ENCODE peak calls at places on chromosomes 16 and 17, in nine cellular contexts. Z is transverse colon, C is ovary, R is stomach, V is A549, N is esophagus muscularis mucosa, F is sigmoid colon, T is tibial nerve, D is suprapubic skin. S is an unnamed sample.

GRCh38 chr17:67018429-67019125 is 25.8 kb upstream of the CACNG1 start:
- DNase-seq in Z (peak; percentile 9), R (no peak), D (no peak), T (no peak), N (no peak), V (no peak), F (no peak), C (no peak), S (no peak)

GRCh38 chr17:72025113-72025512 is 95.7 kb upstream of the SOX9 start:
- DNase-seq in R (no peak), N (no peak), D (no peak), T (no peak), C (no peak), F (no peak), Z (no peak), V (no peak), S (no peak)

GRCh38 chr16:77273815-77274214 is 74.6 kb downstream of the SYCE1L start:
- DNase-seq in R (no peak), N (no peak), Z (no peak), D (no peak), T (no peak), V (no peak), C (no peak), F (no peak), S (no peak)

GRCh38 chr17:47956818-47957590 is 679 bp downstream of the PRR15L start:
- DNase-seq in R (no peak), C (no peak), Z (peak; percentile 20), V (no peak), F (no peak), N (no peak), D (no peak), T (no peak), S (no peak)

GRCh38 chr17:50218071-50218759 is 16.8 kb upstream of the COL1A1 start:
- DNase-seq in V (no peak), D (no peak), N (no peak), R (no peak), C (no peak), T (no peak), Z (no peak), F (no peak), S (no peak)

GRCh38 chr17:246226-246625 is 64.8 kb upstream of the DOC2B start:
- DNase-seq in F (peak; percentile 43), Z (peak; percentile 45), R (no peak), T (no peak), D (peak; percentile 31), C (no peak), V (no peak), N (no peak), S (no peak)

GRCh38 chr17:8041249-8041928 is 2.5 kb downstream of the ALOX15B start:
- DNase-seq in T (peak; percentile 57), N (no peak), F (no peak), R (peak; percentile 58), D (peak; percentile 68), V (peak; percentile 81), C (no peak), Z (peak; percentile 56), S (no peak)

GRCh38 chr17:7228920-7229319 is 5.4 kb downstream of the DVL2 start:
- DNase-seq in V (no peak), R (no peak), D (no peak), N (no peak), Z (no peak), T (no peak), F (no peak), C (no peak), S (no peak)

GRCh38 chr17:47267354-47267828 is 13.8 kb downstream of the ITGB3 start:
- DNase-seq in Z (no peak), D (no peak), T (no peak), V (peak; percentile 20), R (no peak), F (no peak), C (no peak), N (no peak), S (no peak)

GRCh38 chr17:67245694-67246397 is 850 bp upstream of the HELZ start:
- DNase-seq in Z (peak; percentile 62), C (no peak), F (no peak), R (peak; percentile 46), T (no peak), V (peak; percentile 17), N (no peak), D (no peak), S (peak; percentile 90)

GRCh38 chr17:28407130-28407973 is 1.3 kb upstream of the SLC46A1 start:
- DNase-seq in V (no peak), R (no peak), F (no peak), T (no peak), N (no peak), C (no peak), Z (no peak), D (no peak), S (no peak)

GRCh38 chr17:48753794-48754499 is 25.4 kb upstream of the HOXB13 start:
- DNase-seq in R (no peak), N (no peak), V (no peak), T (no peak), Z (no peak), C (no peak), F (no peak), D (no peak), S (no peak)

GRCh38 chr17:83042522-83043158 is 36.8 kb upstream of the METRNL start:
- DNase-seq in C (no peak), T (no peak), V (no peak), D (no peak), Z (no peak), N (no peak), F (no peak), R (no peak), S (no peak)

GRCh38 chr17:83037084-83037950 is 42.1 kb upstream of the METRNL start:
- DNase-seq in V (no peak), D (no peak), N (no peak), F (peak; percentile 46), C (no peak), Z (no peak), T (no peak), R (no peak), S (peak; percentile 48)

GRCh38 chr17:83036666-83037065 is 42.7 kb upstream of the METRNL start:
- DNase-seq in D (no peak), R (no peak), Z (no peak), N (no peak), V (no peak), T (no peak), F (no peak), C (no peak), S (no peak)

GRCh38 chr17:83036193-83036592 is 43.2 kb upstream of the METRNL start:
- DNase-seq in F (no peak), T (no peak), V (no peak), N (no peak), Z (no peak), C (no peak), D (no peak), R (no peak), S (no peak)

GRCh38 chr17:83041305-83041704 is 38.1 kb upstream of the METRNL start:
- DNase-seq in C (no peak), Z (no peak), N (no peak), R (no peak), F (no peak), T (no peak), D (no peak), V (peak; percentile 26), S (no peak)
- H3K4me3 ChIP-seq in C (no peak overlapping the region), Z (no peak overlapping the region), N (no peak overlapping the region), R (no peak overlapping the region), F (no peak overlapping the region), T (no peak overlapping the region), D (no peak overlapping the region), V (no peak overlapping the region), S (no peak overlapping the region)

DNA sequence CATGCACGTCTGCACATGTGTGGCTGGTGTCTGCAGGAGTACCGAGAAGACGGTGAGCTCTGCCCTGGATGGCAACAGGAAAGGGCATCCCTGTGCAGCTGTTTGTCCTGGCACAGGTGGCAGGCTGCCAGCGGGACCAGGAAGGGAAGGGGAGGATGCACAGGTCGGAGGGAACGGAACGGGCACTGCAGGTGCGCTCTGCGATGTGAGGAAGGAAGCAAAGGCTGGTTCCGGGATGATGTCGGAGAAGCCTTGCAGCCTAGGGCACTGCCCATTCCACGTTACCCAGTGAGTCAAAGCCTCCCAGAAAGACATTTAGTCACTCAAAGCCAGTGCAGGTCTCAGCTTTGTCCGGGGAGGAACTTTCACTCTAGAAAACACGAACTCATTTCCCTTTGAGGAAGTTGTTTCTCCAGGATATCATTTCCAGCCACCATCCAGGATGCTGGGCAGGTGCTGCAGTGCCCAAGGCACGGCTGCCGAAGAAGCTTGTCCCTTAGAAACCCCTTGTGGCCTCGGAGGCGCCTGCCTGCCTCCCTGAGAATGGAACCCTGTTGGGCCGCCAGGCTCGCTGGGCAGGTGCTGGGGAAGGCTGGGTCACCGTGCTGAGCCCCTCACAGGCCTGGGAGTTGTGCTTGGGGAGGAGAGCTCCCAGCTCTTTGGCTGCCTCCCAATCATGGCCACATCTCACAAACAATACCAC is 4.5 kb upstream of the TMEM235 start:
- DNase-seq in R (no peak), Z (peak; percentile 25), F (no peak), N (no peak), C (no peak), T (no peak), V (no peak), D (no peak), S (no peak)
- H3K27ac ChIP-seq in R (no peak overlapping the region), Z (no peak overlapping the region), F (no peak overlapping the region), N (no peak overlapping the region), C (no peak overlapping the region), T (no peak overlapping the region), V (no peak overlapping the region), D (no peak overlapping the region), S (peak overlapping the region; percentile 2)

DNA sequence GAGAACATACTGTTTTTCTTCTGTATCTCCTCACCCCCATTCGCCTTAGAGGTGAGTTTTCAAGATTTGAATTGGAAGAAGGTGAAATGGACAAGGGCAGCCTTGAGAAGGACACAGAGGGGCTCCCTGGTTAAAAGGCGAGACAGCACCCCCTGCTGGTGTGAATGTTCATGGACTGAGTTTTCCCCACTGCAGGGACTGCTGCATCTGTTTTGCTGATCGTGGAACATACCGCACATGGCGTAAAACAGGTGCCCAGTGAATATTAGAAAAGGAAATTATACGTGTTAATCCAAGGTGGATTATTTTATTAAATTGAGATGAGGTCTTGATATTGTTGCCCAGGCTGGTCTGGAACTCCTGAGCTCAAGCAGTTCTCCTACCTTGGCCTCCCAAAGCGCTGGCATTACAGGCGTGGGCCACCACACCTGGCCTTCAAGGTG is 54.5 kb downstream of the NDE1 start:
- DNase-seq in T (peak; percentile 93), C (peak; percentile 60), D (peak; percentile 86), V (peak; percentile 75), N (peak; percentile 94), F (peak; percentile 88), Z (peak; percentile 78), R (peak; percentile 70), S (peak; percentile 69)
- TF ChIP-seq EP300 in T (peak; percentile 53), C (no peak), D (no peak), V (no peak), N (no peak), F (no peak), Z (no peak), R (no peak), S (no peak)

DNA sequence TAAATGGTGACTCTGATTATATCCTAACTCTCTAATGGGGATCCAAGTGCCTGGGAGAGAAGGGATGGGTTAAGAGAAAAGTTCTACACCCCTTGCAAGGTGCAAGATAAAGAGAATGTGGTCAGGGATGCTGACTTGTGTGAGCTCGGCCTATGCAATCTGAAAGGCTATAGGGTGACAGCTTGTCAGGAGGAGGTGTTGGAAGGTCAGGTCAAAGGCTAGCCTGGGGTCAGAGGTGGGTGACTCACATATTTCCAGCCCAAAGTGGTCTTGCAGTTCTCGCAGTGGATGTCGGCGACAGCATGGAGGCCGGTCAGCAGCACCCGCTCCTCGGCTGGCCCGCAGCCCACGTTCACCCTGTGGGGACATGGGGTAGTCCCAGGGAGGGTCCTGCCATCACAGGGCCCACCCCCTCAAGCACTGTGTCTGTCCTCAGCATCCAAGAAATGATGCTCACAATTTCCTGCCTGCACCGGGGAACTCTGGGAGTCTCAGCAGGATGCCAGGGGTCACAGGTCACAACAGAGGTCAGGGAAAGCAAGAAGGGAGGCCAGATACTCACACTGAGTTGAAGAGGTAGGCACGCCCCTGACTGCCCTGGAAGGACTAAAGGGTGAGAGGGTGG is 1.4 kb downstream of the YPEL3 start:
- DNase-seq in N (no peak), C (peak; percentile 51), Z (no peak), D (no peak), V (no peak), R (no peak), F (no peak), T (no peak), S (no peak)
- H3K4me3 ChIP-seq in N (peak overlapping the region; percentile 77), C (peak overlapping the region; percentile 85), Z (peak overlapping the region; percentile 61), D (peak overlapping the region; percentile 85), V (no peak overlapping the region), R (peak overlapping the region; percentile 84), F (peak overlapping the region; percentile 88), T (peak overlapping the region; percentile 71), S (peak overlapping the region; percentile 85)

S was measured in upper lobe of left lung.